ENCODE peak calls at places on chromosomes 2 and 18, in six cellular contexts. G, P, X, S, Q and I are unnamed samples.

GRCh38 chr2:190863946-190864345 is 16.7 kb upstream of the GLS start:
- DNase-seq in S (no peak), X (peak), Q (no peak), P (no peak), G (no peak), I (no peak)

GRCh38 chr2:10161206-10161931 is 38.8 kb downstream of the RRM2 start:
- DNase-seq in X (no peak), Q (no peak), S (peak), G (no peak), P (no peak), I (no peak)

GRCh38 chr2:100060875-100061274 is 81.5 kb downstream of the AFF3 start:
- DNase-seq in S (no peak), P (no peak), Q (no peak), X (no peak), G (no peak), I (no peak)

GRCh38 chr2:47265158-47265557 is 110.0 kb upstream of the STPG4 start:
- DNase-seq in G (no peak), P (no peak), X (no peak), Q (peak), S (no peak), I (no peak)

GRCh38 chr2:178074123-178075005 is 1.8 kb upstream of the PDE11A start:
- DNase-seq in P (no peak), X (peak), Q (no peak), S (peak), G (no peak), I (no peak)

GRCh38 chr2:239574434-239575156 is 173.8 kb upstream of the HDAC4 start:
- DNase-seq in X (peak), G (no peak), S (no peak), P (no peak), Q (no peak), I (no peak)

GRCh38 chr18:54261894-54262293 is 7.4 kb upstream of the POLI start:
- DNase-seq in S (no peak), X (no peak), G (no peak), Q (no peak), P (peak), I (no peak)

GRCh38 chr2:130261970-130262760 is 63.9 kb upstream of the TUBA3E start:
- DNase-seq in P (no peak), S (peak), G (no peak), Q (no peak), X (peak), I (no peak)

GRCh38 chr18:5628512-5629255 is 84.9 kb upstream of the EPB41L3 start:
- DNase-seq in Q (peak), X (peak), G (no peak), S (peak), P (no peak), I (peak)

GRCh38 chr2:160602073-160602472 is 108.5 kb upstream of the RBMS1 start:
- DNase-seq in Q (no peak), G (no peak), X (no peak), P (no peak), S (no peak), I (no peak)

GRCh38 chr2:85255813-85256581 is 71.8 kb downstream of the TGOLN2 start:
- DNase-seq in Q (no peak), G (no peak), S (peak), P (no peak), X (peak), I (no peak)

GRCh38 chr2:171595896-171596295 is 73.6 kb downstream of the CYBRD1 start:
- DNase-seq in P (no peak), G (no peak), Q (no peak), X (peak), S (peak), I (no peak)

GRCh38 chr18:79485788-79486355 is 90.1 kb downstream of the NFATC1 start:
- DNase-seq in X (peak), G (no peak), Q (no peak), S (peak), P (no peak), I (no peak)

GRCh38 chr2:166361351-166362153 is 14.2 kb downstream of the SCN9A start:
- DNase-seq in S (peak), G (no peak), P (peak), Q (no peak), X (peak), I (no peak)

GRCh38 chr2:28193552-28194383 is 198.9 kb upstream of the FOSL2 start:
- DNase-seq in G (no peak), P (no peak), Q (peak), X (peak), S (no peak), I (no peak)

GRCh38 chr2:79103199-79103598 is 15.4 kb upstream of the REG1B start:
- DNase-seq in G (no peak), X (no peak), S (no peak), Q (no peak), P (no peak), I (no peak)

GRCh38 chr2:98504386-98505109 is 59.9 kb downstream of the INPP4A start:
- DNase-seq in P (no peak), G (no peak), S (peak), X (peak), Q (peak), I (no peak)

GRCh38 chr2:232363784-232364615 is 14.6 kb upstream of the ALPP start:
- DNase-seq in X (peak), G (no peak), S (no peak), Q (no peak), P (no peak), I (no peak)

GRCh38 chr2:125701070-125701469 is 954.9 kb upstream of the GYPC start:
- DNase-seq in Q (no peak), X (no peak), S (no peak), P (no peak), G (no peak), I (no peak)

GRCh38 chr2:86703704-86704370 is 16.3 kb upstream of the RMND5A start:
- DNase-seq in P (no peak), Q (no peak), S (peak), X (peak), G (no peak), I (no peak)

GRCh38 chr18:37553633-37554398 is 11.8 kb downstream of the CELF4 start:
- DNase-seq in Q (no peak), G (no peak), X (no peak), P (no peak), S (no peak), I (no peak)

GRCh38 chr2:215358891-215359575 is 47.2 kb downstream of the ATIC start:
- DNase-seq in S (peak), P (no peak), G (no peak), Q (no peak), X (peak), I (no peak)

GRCh38 chr2:61538920-61539559 is 884 bp upstream of the XPO1 start:
- DNase-seq in P (peak), G (no peak), X (peak), Q (peak), S (peak), I (peak)

GRCh38 chr2:121418494-121419058 is 112.1 kb upstream of the RNU4ATAC start:
- DNase-seq in Q (no peak), X (no peak), P (no peak), S (no peak), G (no peak), I (no peak)

GRCh38 chr2:27723372-27724144 is 48.0 kb upstream of the MRPL33 start:
- DNase-seq in X (peak), S (peak), Q (peak), G (no peak), P (peak), I (peak)

GRCh38 chr2:136075466-136075865 is 42.5 kb downstream of the CXCR4 start:
- DNase-seq in X (no peak), P (no peak), S (no peak), Q (no peak), G (no peak), I (no peak)

GRCh38 chr2:17851731-17852585 is 26.5 kb upstream of the KCNS3 start:
- DNase-seq in G (no peak), X (peak), S (peak), P (peak), Q (peak), I (peak)

GRCh38 chr18:5461056-5461455 is 82.7 kb downstream of the EPB41L3 start:
- DNase-seq in X (peak), S (no peak), Q (no peak), P (no peak), G (no peak), I (no peak)

GRCh38 chr2:33607137-33607781 is 8.2 kb upstream of the FAM98A start:
- DNase-seq in Q (no peak), P (no peak), X (no peak), G (no peak), S (no peak), I (no peak)